ENCODE peak calls at places on chromosome 5, in five cellular contexts. Y is gastrocnemius medialis, T is colonic mucosa, B is kidney, N is breast epithelium. E is an unnamed sample.
A peak's percentile ranks its signal among the peaks of the same experiment; 100 is the strongest.

GRCh38 chr5:77663081-77663863 is 24.8 kb upstream of the OTP start:
- DNase-seq in Y (no peak), T (no peak), B (no peak), N (no peak), E (no peak)

GRCh38 chr5:124652514-124652819 is 94.0 kb downstream of the ZNF608 start:
- DNase-seq in Y (no peak), T (no peak), B (no peak), N (no peak), E (no peak)

GRCh38 chr5:107661038-107661649 is 9.6 kb downstream of the EFNA5 start:
- DNase-seq in Y (no peak), T (no peak), B (no peak), N (no peak), E (no peak)

GRCh38 chr5:153594785-153595184 is 104.3 kb downstream of the GRIA1 start:
- DNase-seq in Y (no peak), T (no peak), B (no peak), N (no peak), E (no peak)

GRCh38 chr5:115415143-115415491 is 118.7 kb upstream of the CCDC112 start:
- DNase-seq in Y (no peak), T (peak; percentile 94), B (peak; percentile 68), N (no peak), E (no peak)

GRCh38 chr5:108801776-108802175 is 54.1 kb downstream of the FER start:
- DNase-seq in Y (no peak), T (no peak), B (no peak), N (no peak), E (no peak)

GRCh38 chr5:155089649-155090048 is 76.1 kb downstream of the KIF4B start:
- DNase-seq in Y (no peak), T (no peak), B (no peak), N (no peak), E (no peak)

GRCh38 chr5:153533546-153533945 is 43.1 kb downstream of the GRIA1 start:
- DNase-seq in Y (no peak), T (no peak), B (no peak), N (no peak), E (no peak)

GRCh38 chr5:176800024-176800423 is 10.3 kb upstream of the UNC5A start:
- DNase-seq in Y (no peak), T (no peak), B (no peak), N (no peak), E (no peak)

GRCh38 chr5:103428411-103428871 is 134.1 kb downstream of the NUDT12 start:
- DNase-seq in Y (no peak), T (no peak), B (peak; percentile 73), N (peak; percentile 68), E (peak; percentile 55)

GRCh38 chr5:93886917-93887361 is 145.5 kb upstream of the POU5F2 start:
- DNase-seq in Y (no peak), T (no peak), B (no peak), N (no peak), E (no peak)

GRCh38 chr5:140725799-140726471 is 25.7 kb downstream of the ZMAT2 start:
- DNase-seq in Y (no peak), T (peak; percentile 59), B (peak; percentile 79), N (no peak), E (peak; percentile 81)

GRCh38 chr5:59779453-59779852 is 114.1 kb downstream of the PDE4D start:
- DNase-seq in Y (no peak), T (no peak), B (no peak), N (no peak), E (no peak)

GRCh38 chr5:157908459-157908858 is 49.5 kb upstream of the CLINT1 start:
- DNase-seq in Y (no peak), T (no peak), B (no peak), N (no peak), E (no peak)

GRCh38 chr5:377326-377981 is 55.9 kb downstream of the AHRR start:
- DNase-seq in Y (no peak), T (peak; percentile 14), B (peak; percentile 53), N (peak; percentile 37), E (no peak)

GRCh38 chr5:98794001-98794400 is 20.5 kb downstream of the RGMB start:
- DNase-seq in Y (no peak), T (peak; percentile 55), B (no peak), N (no peak), E (no peak)

GRCh38 chr5:135242021-135242480 is 157.0 kb downstream of the MACROH2A1 start:
- DNase-seq in Y (no peak), T (peak; percentile 15), B (peak; percentile 18), N (peak; percentile 49), E (peak; percentile 4)

GRCh38 chr5:74232281-74232680 is 408.2 kb downstream of the ENC1 start:
- DNase-seq in Y (no peak), T (no peak), B (no peak), N (no peak), E (no peak)

GRCh38 chr5:137035480-137035878 is 463.6 kb downstream of the SPOCK1 start:
- DNase-seq in Y (no peak), T (no peak), B (no peak), N (no peak), E (no peak)

GRCh38 chr5:135834639-135835529 is at the start of gene SLC25A48:
- DNase-seq in Y (no peak), T (peak; percentile 86), B (peak; percentile 84), N (no peak), E (peak; percentile 71)

GRCh38 chr5:138975098-138975847 is 100.1 kb upstream of the LRRTM2 start:
- DNase-seq in Y (peak; percentile 31), T (no peak), B (no peak), N (no peak), E (no peak)

GRCh38 chr5:180394031-180394636 is 41.0 kb upstream of the GFPT2 start:
- DNase-seq in Y (no peak), T (no peak), B (no peak), N (no peak), E (no peak)

GRCh38 chr5:126673477-126673876 is 72.7 kb downstream of the PHAX start:
- DNase-seq in Y (no peak), T (peak; percentile 40), B (no peak), N (no peak), E (no peak)

GRCh38 chr5:126676195-126676624 is 75.5 kb downstream of the PHAX start:
- DNase-seq in Y (peak; percentile 22), T (peak; percentile 80), B (no peak), N (no peak), E (peak; percentile 71)

GRCh38 chr5:126675338-126675737 is 74.6 kb downstream of the PHAX start:
- DNase-seq in Y (no peak), T (no peak), B (no peak), N (no peak), E (no peak)

GRCh38 chr5:126677101-126677500 is 76.4 kb downstream of the PHAX start:
- DNase-seq in Y (no peak), T (no peak), B (no peak), N (no peak), E (no peak)

DNA sequence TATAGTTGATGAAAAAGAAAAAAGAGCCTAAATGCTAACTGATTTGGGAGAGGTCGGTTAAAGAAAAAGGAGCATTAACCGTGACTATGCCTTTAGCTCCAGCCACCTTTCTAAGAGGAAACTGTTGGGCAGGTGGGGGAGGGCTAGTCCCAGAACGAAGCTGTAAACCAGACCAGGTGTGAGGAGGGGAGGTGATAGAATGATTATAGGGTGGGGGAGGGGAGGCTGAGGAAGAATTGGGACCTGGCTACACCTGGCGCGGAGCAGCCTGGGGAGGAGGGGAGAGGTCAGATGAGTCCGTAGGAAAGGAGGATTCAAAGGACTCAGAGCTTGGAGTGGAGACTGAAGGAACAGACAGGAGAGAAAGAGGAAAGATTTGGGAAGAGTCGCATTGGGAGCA is 73.4 kb downstream of the PHAX start:
- DNase-seq in Y (no peak), T (peak; percentile 85), B (no peak), N (no peak), E (no peak)
- H3K4me3 ChIP-seq in Y (no peak overlapping the region), T (peak overlapping the region; percentile 27), B (no peak overlapping the region), N (no peak overlapping the region), E (no peak overlapping the region)

GRCh38 chr5:15003511-15003920 is 131.9 kb upstream of the ANKH start:
- DNase-seq in Y (peak; percentile 38), T (peak; percentile 65), B (no peak), N (peak; percentile 51), E (peak; percentile 57)
- TF ChIP-seq CTCF in Y (peak; percentile 75), T (peak; percentile 81), B (peak; percentile 86), N (peak; percentile 73), E (peak; percentile 58)

DNA sequence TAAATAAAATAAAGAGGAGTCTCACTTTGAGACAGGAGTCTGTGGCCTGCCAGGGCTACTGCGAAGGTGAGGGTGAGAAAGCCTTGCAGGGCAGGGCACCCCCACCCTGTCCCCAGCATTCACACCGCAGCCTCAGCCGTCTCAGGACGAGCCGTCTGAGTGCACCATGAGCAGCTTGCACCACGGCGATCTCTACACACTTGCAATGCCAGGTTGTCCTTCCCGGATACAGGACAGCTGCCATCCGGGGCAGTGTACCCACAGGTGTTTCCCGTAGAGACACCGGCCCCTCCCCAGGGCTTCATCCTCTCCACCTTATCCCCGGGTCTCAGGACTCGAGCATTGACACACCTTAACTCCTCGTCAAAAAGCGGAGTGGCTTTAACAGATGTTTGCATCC is 43.3 kb downstream of the IRX2 start:
- DNase-seq in Y (no peak), T (no peak), B (no peak), N (no peak), E (no peak)
- H3K27ac ChIP-seq in Y (no peak overlapping the region), T (no peak overlapping the region), B (no peak overlapping the region), N (no peak overlapping the region), E (no peak overlapping the region)

GRCh38 chr5:54740141-54740540 is 222.6 kb downstream of the SNX18 start:
- DNase-seq in Y (no peak), T (no peak), B (no peak), N (no peak), E (no peak)

GRCh38 chr5:54741711-54742110 is 224.2 kb downstream of the SNX18 start:
- DNase-seq in Y (no peak), T (no peak), B (no peak), N (no peak), E (no peak)

GRCh38 chr5:54743997-54744788 is 226.6 kb downstream of the SNX18 start:
- DNase-seq in Y (no peak), T (peak; percentile 30), B (peak; percentile 69), N (no peak), E (no peak)

GRCh38 chr5:54743581-54743980 is 226.0 kb downstream of the SNX18 start:
- DNase-seq in Y (no peak), T (no peak), B (no peak), N (no peak), E (no peak)

GRCh38 chr5:54742417-54742889 is 224.9 kb downstream of the SNX18 start:
- DNase-seq in Y (no peak), T (peak; percentile 44), B (no peak), N (no peak), E (no peak)
- H3K4me3 ChIP-seq in Y (no peak overlapping the region), T (no peak overlapping the region), B (no peak overlapping the region), N (no peak overlapping the region), E (no peak overlapping the region)

GRCh38 chr5:170892201-170892600 is 30.4 kb downstream of the RANBP17 start:
- DNase-seq in Y (no peak), T (no peak), B (no peak), N (no peak), E (no peak)

DNA sequence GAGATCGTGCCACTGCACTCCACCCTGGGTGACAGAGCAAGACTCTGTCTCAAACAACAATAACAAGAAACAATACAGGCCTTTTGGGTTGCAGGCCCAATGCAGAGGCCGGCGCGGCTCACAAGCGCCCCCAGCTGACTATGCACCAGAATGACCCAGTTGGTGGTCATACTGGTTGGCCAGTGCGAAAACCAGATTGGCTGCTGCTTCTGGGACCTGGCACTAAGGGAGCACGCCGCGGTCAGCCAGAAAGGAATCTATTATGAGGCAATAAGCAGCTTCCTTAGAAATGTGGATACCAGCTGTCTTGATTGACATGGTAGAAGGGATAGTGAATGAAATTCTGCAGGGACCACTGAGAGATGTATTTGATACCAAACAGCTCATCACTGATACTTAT is 35.0 kb downstream of the RANBP17 start:
- DNase-seq in Y (no peak), T (no peak), B (no peak), N (no peak), E (peak; percentile 16)
- TF ChIP-seq CTCF in Y (no peak), T (no peak), B (peak; percentile 34), N (no peak), E (no peak)

E was measured in pancreas.